ENCODE peak calls at places on chromosomes 7 and 10, in eight cellular contexts. Y is Caco-2; W is SK-N-SH; R is adrenal gland; K is breast epithelium; U is CD8-positive, alpha-beta memory T cell; X is tibial artery; N is transverse colon. F is an unnamed sample.

GRCh38 chr10:86290933-86291615 is 75.5 kb downstream of the GRID1 start:
- DNase-seq in Y (no peak), W (peak; percentile 10), R (peak; percentile 42), K (no peak), U (no peak), X (no peak), N (no peak), F (no peak)

GRCh38 chr10:100670828-100671479 is 74.4 kb upstream of the PAX2 start:
- DNase-seq in Y (peak; percentile 77), W (peak; percentile 92), R (no peak), K (no peak), U (peak; percentile 41), X (no peak), N (peak; percentile 27), F (no peak)

GRCh38 chr10:89100680-89101079 is 106.4 kb downstream of the CH25H start:
- DNase-seq in Y (no peak), W (no peak), R (no peak), K (no peak), U (no peak), X (no peak), N (no peak), F (no peak)

GRCh38 chr7:159107052-159107892 is 37.4 kb downstream of the VIPR2 start:
- DNase-seq in Y (no peak), W (no peak), R (no peak), K (no peak), U (no peak), X (no peak), N (no peak), F (peak; percentile 96)

GRCh38 chr7:68699090-68699711 is 899.1 kb upstream of the AUTS2 start:
- DNase-seq in Y (no peak), W (no peak), R (no peak), K (no peak), U (no peak), X (no peak), N (no peak), F (no peak)

GRCh38 chr10:21494221-21495001 is 31.1 kb downstream of the SKIDA1 start:
- DNase-seq in Y (peak; percentile 60), W (peak; percentile 69), R (peak; percentile 59), K (no peak), U (no peak), X (no peak), N (no peak), F (no peak)

GRCh38 chr7:85454904-85455303 is 268.0 kb upstream of the SEMA3D start:
- DNase-seq in Y (no peak), W (no peak), R (no peak), K (no peak), U (no peak), X (no peak), N (no peak), F (no peak)

GRCh38 chr7:146116452-146117219 is at the start of gene CNTNAP2:
- DNase-seq in Y (peak; percentile 6), W (peak; percentile 86), R (peak; percentile 51), K (no peak), U (no peak), X (no peak), N (no peak), F (no peak)

GRCh38 chr7:40219917-40220316 is 85.1 kb downstream of the SUGCT start:
- DNase-seq in Y (no peak), W (no peak), R (no peak), K (no peak), U (no peak), X (no peak), N (no peak), F (no peak)

GRCh38 chr7:43649755-43650274 is 66.9 kb downstream of the STK17A start:
- DNase-seq in Y (no peak), W (no peak), R (no peak), K (no peak), U (peak; percentile 55), X (no peak), N (peak; percentile 60), F (no peak)

GRCh38 chr7:82247814-82248433 is 195.7 kb downstream of the CACNA2D1 start:
- DNase-seq in Y (no peak), W (peak; percentile 41), R (no peak), K (no peak), U (no peak), X (no peak), N (no peak), F (no peak)

GRCh38 chr10:124231188-124232135 is 138.1 kb upstream of the CHST15 start:
- DNase-seq in Y (no peak), W (no peak), R (peak; percentile 30), K (no peak), U (peak; percentile 51), X (no peak), N (no peak), F (no peak)

GRCh38 chr10:10418397-10418796 is 599.3 kb upstream of the CELF2 start:
- DNase-seq in Y (no peak), W (no peak), R (no peak), K (no peak), U (no peak), X (no peak), N (no peak), F (no peak)

GRCh38 chr10:123606006-123606405 is 60.1 kb upstream of the GPR26 start:
- DNase-seq in Y (no peak), W (no peak), R (no peak), K (no peak), U (no peak), X (no peak), N (no peak), F (no peak)

GRCh38 chr10:35387768-35388167 is 51.5 kb downstream of the CCNY start:
- DNase-seq in Y (no peak), W (no peak), R (no peak), K (no peak), U (no peak), X (no peak), N (no peak), F (no peak)

GRCh38 chr7:75915416-75916156 is 631 bp downstream of the POR start:
- DNase-seq in Y (no peak), W (peak; percentile 44), R (peak; percentile 73), K (no peak), U (no peak), X (peak; percentile 31), N (peak; percentile 31), F (no peak)

GRCh38 chr10:96482815-96483588 is 30.7 kb downstream of the TLL2 start:
- DNase-seq in Y (no peak), W (no peak), R (no peak), K (no peak), U (no peak), X (no peak), N (no peak), F (no peak)

GRCh38 chr7:4227105-4228010 is 454.7 kb upstream of the FOXK1 start:
- DNase-seq in Y (no peak), W (no peak), R (no peak), K (no peak), U (no peak), X (no peak), N (no peak), F (peak; percentile 69)

GRCh38 chr10:77837248-77837924 is 89.2 kb downstream of the DLG5 start:
- DNase-seq in Y (peak; percentile 28), W (peak; percentile 57), R (peak; percentile 78), K (no peak), U (peak; percentile 54), X (no peak), N (peak; percentile 50), F (no peak)

GRCh38 chr10:7248148-7248547 is 162.7 kb downstream of the SFMBT2 start:
- DNase-seq in Y (no peak), W (peak; percentile 46), R (no peak), K (no peak), U (no peak), X (no peak), N (no peak), F (no peak)

GRCh38 chr7:80611779-80612178 is 26.7 kb upstream of the CD36 start:
- DNase-seq in Y (no peak), W (no peak), R (peak; percentile 90), K (peak; percentile 64), U (no peak), X (no peak), N (no peak), F (no peak)

GRCh38 chr10:101694056-101694673 is 805 bp downstream of the FBXW4 start:
- DNase-seq in Y (peak; percentile 74), W (peak; percentile 84), R (peak; percentile 79), K (peak; percentile 62), U (peak; percentile 45), X (peak; percentile 46), N (peak; percentile 73), F (peak; percentile 80)

GRCh38 chr7:40709077-40709964 is 574.5 kb downstream of the SUGCT start:
- DNase-seq in Y (no peak), W (no peak), R (no peak), K (no peak), U (no peak), X (no peak), N (no peak), F (no peak)

GRCh38 chr10:110430369-110431273 is 67.1 kb upstream of the DUSP5 start:
- DNase-seq in Y (no peak), W (no peak), R (no peak), K (peak; percentile 86), U (no peak), X (no peak), N (peak; percentile 4), F (no peak)

GRCh38 chr7:50356212-50356944 is 51.9 kb downstream of the IKZF1 start:
- DNase-seq in Y (no peak), W (no peak), R (peak; percentile 75), K (no peak), U (no peak), X (peak; percentile 67), N (no peak), F (no peak)

GRCh38 chr7:69967699-69968450 is 369.6 kb downstream of the AUTS2 start:
- DNase-seq in Y (no peak), W (no peak), R (no peak), K (no peak), U (no peak), X (no peak), N (no peak), F (peak; percentile 16)

GRCh38 chr7:33185786-33186185 is 56.4 kb downstream of the BBS9 start:
- DNase-seq in Y (peak; percentile 41), W (peak; percentile 63), R (no peak), K (no peak), U (no peak), X (no peak), N (no peak), F (peak; percentile 75)

GRCh38 chr10:14609178-14609577 is 165.5 kb downstream of the FAM107B start:
- DNase-seq in Y (no peak), W (no peak), R (no peak), K (no peak), U (no peak), X (no peak), N (no peak), F (no peak)
- H3K4me1 ChIP-seq in Y (peaks cover 50% of the 10 kb centered on the region), W (peaks cover 3% of the 10 kb centered on the region), R (peaks cover 19% of the 10 kb centered on the region), K (peaks cover 4% of the 10 kb centered on the region), U (peaks cover 10% of the 10 kb centered on the region), X (no peaks in the 10 kb centered on the region), N (peaks cover 33% of the 10 kb centered on the region), F (peaks cover 15% of the 10 kb centered on the region)

GRCh38 chr7:79337722-79338121 is 115.7 kb downstream of the MAGI2 start:
- DNase-seq in Y (no peak), W (no peak), R (no peak), K (no peak), U (no peak), X (no peak), N (no peak), F (no peak)
- H3K4me3 ChIP-seq in Y (no peak overlapping the region), W (no peak overlapping the region), R (no peak overlapping the region), K (no peak overlapping the region), U (no peak overlapping the region), X (no peak overlapping the region), N (no peak overlapping the region), F (no peak overlapping the region)

GRCh38 chr7:117048114-117048853 is 95.0 kb downstream of the ST7 start:
- DNase-seq in Y (no peak), W (no peak), R (no peak), K (no peak), U (no peak), X (no peak), N (no peak), F (no peak)
- H3K27me3 ChIP-seq in Y (no peaks in the 10 kb centered on the region), W (no peaks in the 10 kb centered on the region), R (no peaks in the 10 kb centered on the region), K (no peaks in the 10 kb centered on the region), U (no peaks in the 10 kb centered on the region), X (no peaks in the 10 kb centered on the region), N (no peaks in the 10 kb centered on the region), F (no peaks in the 10 kb centered on the region)

GRCh38 chr10:32980558-32981468 is 22.8 kb upstream of the ITGB1 start:
- DNase-seq in Y (peak; percentile 92), W (peak; percentile 81), R (peak; percentile 98), K (peak; percentile 80), U (peak; percentile 76), X (peak; percentile 93), N (peak; percentile 92), F (peak; percentile 77)
- H3K4me1 ChIP-seq in Y (peaks cover 42% of the 10 kb centered on the region), W (peaks cover 28% of the 10 kb centered on the region), R (peaks cover 5% of the 10 kb centered on the region), K (no peaks in the 10 kb centered on the region), U (peaks cover 37% of the 10 kb centered on the region), X (peaks cover 5% of the 10 kb centered on the region), N (peaks cover 38% of the 10 kb centered on the region), F (peaks cover 17% of the 10 kb centered on the region)